ENCODE peak calls at places on chromosomes 6 and 20, in four cellular contexts. V, D, F and Q are unnamed samples.

GRCh38 chr6:48765352-48765961 is 654.5 kb upstream of the PTCHD4 start:
- DNase-seq in V (no peak), D (peak; percentile 73), F (peak; percentile 21), Q (peak; percentile 58)

GRCh38 chr20:17586250-17586649 is 16.4 kb downstream of the DSTN start:
- DNase-seq in V (no peak), D (no peak), F (no peak), Q (no peak)

GRCh38 chr20:1664911-1665310 is 7.3 kb upstream of the SIRPG start:
- DNase-seq in V (no peak), D (no peak), F (no peak), Q (no peak)

GRCh38 chr6:24539416-24539815 is 44.6 kb downstream of the ALDH5A1 start:
- DNase-seq in V (no peak), D (no peak), F (no peak), Q (no peak)

GRCh38 chr6:31139599-31139998 is 733 bp upstream of the PSORS1C2 start:
- DNase-seq in V (no peak), D (no peak), F (no peak), Q (no peak)

GRCh38 chr6:3328145-3328544 is 69.4 kb downstream of the PSMG4 start:
- DNase-seq in V (no peak), D (no peak), F (no peak), Q (no peak)

GRCh38 chr6:34115396-34116314 is 30.2 kb downstream of the GRM4 start:
- DNase-seq in V (peak; percentile 37), D (peak; percentile 29), F (peak; percentile 17), Q (no peak)

GRCh38 chr6:17022604-17023003 is 79.2 kb upstream of the STMND1 start:
- DNase-seq in V (no peak), D (no peak), F (no peak), Q (no peak)

GRCh38 chr6:75932067-75932466 is 140.4 kb downstream of the IMPG1 start:
- DNase-seq in V (no peak), D (peak; percentile 17), F (peak; percentile 13), Q (no peak)

GRCh38 chr6:112439010-112439409 is 91.9 kb downstream of the RFPL4B start:
- DNase-seq in V (no peak), D (no peak), F (no peak), Q (no peak)

GRCh38 chr6:16999486-17000436 is 102.1 kb upstream of the STMND1 start:
- DNase-seq in V (no peak), D (peak; percentile 53), F (no peak), Q (peak; percentile 50)

GRCh38 chr20:56925696-56926101 is 296.6 kb downstream of the TFAP2C start:
- DNase-seq in V (no peak), D (peak; percentile 3), F (no peak), Q (no peak)

GRCh38 chr20:54479138-54479906 is 3.9 kb downstream of the DOK5 start:
- DNase-seq in V (no peak), D (no peak), F (no peak), Q (no peak)

GRCh38 chr6:150981095-150981494 is 115.6 kb downstream of the MTHFD1L start:
- DNase-seq in V (no peak), D (no peak), F (no peak), Q (no peak)

GRCh38 chr6:33721529-33721928 is 10.0 kb upstream of the UQCC2 start:
- DNase-seq in V (no peak), D (no peak), F (no peak), Q (no peak)

GRCh38 chr6:112800439-112800838 is 453.3 kb downstream of the RFPL4B start:
- DNase-seq in V (no peak), D (no peak), F (no peak), Q (no peak)

GRCh38 chr20:371755-372542 is 8.6 kb upstream of the TRIB3 start:
- DNase-seq in V (no peak), D (peak; percentile 99), F (peak; percentile 95), Q (peak; percentile 50)

GRCh38 chr6:37875561-37876309 is 56.2 kb downstream of the ZFAND3 start:
- DNase-seq in V (no peak), D (no peak), F (no peak), Q (no peak)

GRCh38 chr6:34560366-34561226 is 4.5 kb upstream of the SPDEF start:
- DNase-seq in V (no peak), D (peak; percentile 51), F (no peak), Q (no peak)

GRCh38 chr6:6811151-6812002 is 222.9 kb downstream of the LY86 start:
- DNase-seq in V (peak; percentile 40), D (peak; percentile 72), F (peak; percentile 75), Q (peak; percentile 99)
- H3K4me3 ChIP-seq in V (peak overlapping the region; percentile 16), D (peak overlapping the region; percentile 55), F (peak overlapping the region; percentile 40), Q (peak overlapping the region; percentile 14)

GRCh38 chr20:14335122-14335521 is 2.3 kb downstream of the FLRT3 start:
- DNase-seq in V (no peak), D (no peak), F (no peak), Q (no peak)

GRCh38 chr20:14333734-14334133 is 3.7 kb downstream of the FLRT3 start:
- DNase-seq in V (no peak), D (no peak), F (no peak), Q (no peak)

GRCh38 chr20:14331671-14332070 is 5.7 kb downstream of the FLRT3 start:
- DNase-seq in V (no peak), D (no peak), F (no peak), Q (no peak)

GRCh38 chr20:14334306-14334930 is 3.0 kb downstream of the FLRT3 start:
- DNase-seq in V (peak; percentile 50), D (peak; percentile 61), F (no peak), Q (peak; percentile 70)

DNA sequence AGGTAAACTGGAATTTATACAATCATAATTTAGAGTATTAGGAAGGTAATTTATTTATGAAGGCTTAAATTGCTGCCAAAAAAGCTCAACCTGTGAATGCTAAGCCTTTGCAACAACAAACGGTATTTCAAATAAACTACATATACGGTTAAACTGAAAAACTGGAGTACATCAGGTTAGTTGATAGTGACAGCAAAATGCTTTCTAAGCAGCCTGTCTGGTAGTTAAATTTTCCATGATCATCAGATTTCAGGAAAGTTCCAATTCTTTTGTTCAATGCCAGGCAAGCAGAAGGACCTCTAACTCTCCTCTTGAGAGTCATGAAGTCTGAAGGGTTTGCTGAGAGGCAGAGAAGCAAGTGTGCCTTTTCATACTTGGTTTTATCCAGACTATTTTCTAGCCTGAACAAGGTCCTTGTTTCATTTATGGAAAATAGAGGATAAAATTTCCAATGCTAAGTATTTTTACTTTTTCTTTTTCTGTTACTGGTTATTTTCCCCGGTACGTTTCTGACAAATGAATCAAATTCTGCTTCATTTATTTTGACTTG is 4.5 kb downstream of the FLRT3 start:
- DNase-seq in V (no peak), D (no peak), F (no peak), Q (no peak)
- H3K4me3 ChIP-seq in V (no peak overlapping the region), D (no peak overlapping the region), F (no peak overlapping the region), Q (peak overlapping the region; percentile 100)

GRCh38 chr6:108581932-108582500 is 21.3 kb downstream of the FOXO3 start:
- DNase-seq in V (no peak), D (peak; percentile 71), F (no peak), Q (no peak)
- H3K4me3 ChIP-seq in V (peak overlapping the region; percentile 6), D (peak overlapping the region; percentile 10), F (no peak overlapping the region), Q (peak overlapping the region; percentile 33)

GRCh38 chr6:165922309-165922794 is 245.3 kb downstream of the TBXT start:
- DNase-seq in V (no peak), D (peak; percentile 48), F (no peak), Q (no peak)
- H3K4me3 ChIP-seq in V (no peak overlapping the region), D (no peak overlapping the region), F (no peak overlapping the region), Q (no peak overlapping the region)

GRCh38 chr6:11093065-11093590 is 506 bp upstream of the SMIM13 start:
- DNase-seq in V (no peak), D (no peak), F (no peak), Q (no peak)
- H3K4me3 ChIP-seq in V (peak overlapping the region; percentile 100), D (peak overlapping the region; percentile 91), F (peak overlapping the region; percentile 98), Q (peak overlapping the region; percentile 89)